ENCODE peak calls at places on chromosomes 4 and X, in six cellular contexts. N, T, V, J, R and E are unnamed samples.

GRCh38 chr4:186204103-186204559 is 12.8 kb downstream of the CYP4V2 start:
- DNase-seq in R (peak), J (no peak), V (no peak), T (peak), N (no peak), E (no peak)

GRCh38 chr4:182862921-182863320 is 54.3 kb downstream of the DCTD start:
- DNase-seq in N (no peak), J (no peak), R (peak), V (no peak), T (no peak), E (no peak)

GRCh38 chr4:184792950-184793555 is 32.7 kb downstream of the ACSL1 start:
- DNase-seq in V (no peak), R (no peak), J (no peak), T (peak), N (no peak), E (no peak)

GRCh38 chrX:69361286-69361926 is 142.7 kb upstream of the NALF2 start:
- DNase-seq in V (no peak), R (no peak), T (no peak), N (no peak), J (no peak), E (no peak)

GRCh38 chr4:151418385-151418784 is 9.4 kb downstream of the FHIP1A start:
- DNase-seq in V (no peak), T (peak), J (no peak), R (no peak), N (no peak), E (no peak)

GRCh38 chrX:16739574-16739973 is 20.2 kb downstream of the SYAP1 start:
- DNase-seq in N (no peak), V (no peak), T (no peak), J (peak), R (no peak), E (no peak)

GRCh38 chrX:9339603-9340569 is 125.0 kb upstream of the TBL1X start:
- DNase-seq in N (no peak), R (peak), J (no peak), V (no peak), T (no peak), E (no peak)

GRCh38 chr4:32574803-32575202 is 1854.6 kb downstream of the PCDH7 start:
- DNase-seq in V (no peak), T (no peak), J (no peak), R (no peak), N (no peak), E (no peak)

GRCh38 chrX:26347171-26347570 is 131.2 kb downstream of the MAGEB5 start:
- DNase-seq in T (no peak), V (no peak), N (no peak), R (no peak), J (no peak), E (no peak)

GRCh38 chr4:37648084-37648817 is 37.9 kb downstream of the RELL1 start:
- DNase-seq in J (no peak), V (no peak), T (peak), N (no peak), R (no peak), E (no peak)

GRCh38 chr4:137961051-137961438 is 281.1 kb downstream of the SLC7A11 start:
- DNase-seq in J (no peak), V (no peak), R (no peak), T (no peak), N (no peak), E (no peak)

GRCh38 chr4:141684785-141685184 is 48.4 kb downstream of the IL15 start:
- DNase-seq in V (no peak), R (no peak), T (no peak), J (no peak), N (no peak), E (no peak)

GRCh38 chr4:54233697-54234496 is 4.8 kb downstream of the PDGFRA start:
- DNase-seq in R (peak), N (peak), T (peak), J (peak), V (peak), E (peak)

GRCh38 chrX:49103637-49104036 is 19.9 kb downstream of the GPKOW start:
- DNase-seq in V (no peak), J (no peak), R (no peak), N (no peak), T (no peak), E (no peak)

GRCh38 chr4:184400375-184400870 is 73.9 kb downstream of the IRF2 start:
- DNase-seq in V (no peak), T (peak), R (no peak), N (no peak), J (no peak), E (no peak)

GRCh38 chrX:51954592-51954991 is 61.2 kb downstream of the MAGED1 start:
- DNase-seq in V (no peak), R (no peak), J (no peak), T (no peak), N (no peak), E (no peak)

GRCh38 chrX:86711531-86712180 is 563.4 kb downstream of the DACH2 start:
- DNase-seq in N (no peak), V (no peak), T (no peak), J (no peak), R (no peak), E (no peak)

GRCh38 chrX:119981286-119982070 is 37.9 kb upstream of the NKAP start:
- DNase-seq in R (peak), N (peak), T (peak), V (no peak), J (no peak), E (no peak)

GRCh38 chr4:82611982-82612381 is 50.2 kb upstream of the TMEM150C start:
- DNase-seq in T (no peak), N (no peak), R (peak), V (no peak), J (no peak), E (no peak)

GRCh38 chr4:142091085-142091513 is 454.7 kb downstream of the IL15 start:
- DNase-seq in T (peak), V (no peak), R (no peak), J (no peak), N (no peak), E (no peak)

GRCh38 chr4:48815483-48815882 is 15.4 kb upstream of the OCIAD1 start:
- DNase-seq in R (no peak), J (no peak), N (peak), V (no peak), T (no peak), E (no peak)

GRCh38 chr4:189974056-189974455 is 33.4 kb downstream of the FRG1 start:
- DNase-seq in J (no peak), R (no peak), T (peak), N (no peak), V (no peak), E (no peak)

GRCh38 chrX:119427024-119427794 is 28.1 kb downstream of the SLC25A43 start:
- DNase-seq in T (peak), R (no peak), J (no peak), V (peak), N (peak), E (no peak)

GRCh38 chrX:7045238-7045955 is 102.1 kb upstream of the STS start:
- DNase-seq in V (no peak), T (no peak), R (no peak), J (no peak), N (no peak), E (no peak)

GRCh38 chr4:94304365-94304971 is 38.2 kb downstream of the HPGDS start:
- DNase-seq in V (no peak), N (peak), T (peak), J (no peak), R (peak), E (no peak)

GRCh38 chr4:2356123-2357069 is 62.0 kb downstream of the ZFYVE28 start:
- DNase-seq in R (no peak), J (no peak), V (no peak), T (no peak), N (no peak), E (no peak)

GRCh38 chrX:65920620-65921019 is 119.3 kb downstream of the VSIG4 start:
- DNase-seq in N (no peak), V (no peak), J (no peak), R (no peak), T (no peak), E (no peak)

GRCh38 chrX:103475381-103475780 is 43.9 kb downstream of the RAB40A start:
- DNase-seq in T (no peak), J (no peak), R (no peak), N (no peak), V (no peak), E (no peak)

GRCh38 chr4:126916626-126917140 is 716.1 kb upstream of the INTU start:
- DNase-seq in T (no peak), R (peak), J (no peak), N (no peak), V (no peak), E (no peak)

GRCh38 chr4:15117270-15117946 is 115.1 kb downstream of the CPEB2 start:
- DNase-seq in T (no peak), R (no peak), N (no peak), V (no peak), J (no peak), E (no peak)

GRCh38 chr4:105520819-105521790 is 31.3 kb upstream of the ARHGEF38 start:
- DNase-seq in N (peak), J (peak), V (no peak), R (peak), T (peak), E (no peak)

GRCh38 chr4:168803727-168804126 is 206.3 kb downstream of the CBR4 start:
- DNase-seq in V (no peak), N (no peak), R (no peak), J (no peak), T (peak), E (no peak)